ENCODE peak calls at places on chromosomes 2 and 18, in five cellular contexts. U is amniotic stem cell; S is stimulated activated CD8-positive, alpha-beta memory T cell treated with anti-CD3 and anti-CD28 coated beads, Interleukin-7, amount 100 ng/mL, for 1 hour; G is NCI-H1417; R is DMS 273 treated with DMSO at 0.1 percent for 48 hours. N is an unnamed sample.

GRCh38 chr2:88170472-88170892 is 336 bp downstream of the THNSL2 start:
- DNase-seq in U (no peak), S (no peak), G (no peak), R (no peak), N (no peak)

GRCh38 chr2:39607538-39608211 is 58.0 kb upstream of the TMEM178A start:
- DNase-seq in U (no peak), S (no peak), G (no peak), R (no peak), N (no peak)

GRCh38 chr2:1482981-1483380 is 69.7 kb downstream of the TPO start:
- DNase-seq in U (no peak), S (no peak), G (no peak), R (no peak), N (no peak)

GRCh38 chr2:66110646-66111045 is 324.3 kb upstream of the MEIS1 start:
- DNase-seq in U (no peak), S (no peak), G (no peak), R (no peak), N (no peak)

GRCh38 chr2:120419955-120420354 is 74.0 kb downstream of the INHBB start:
- DNase-seq in U (no peak), S (no peak), G (no peak), R (no peak), N (no peak)

GRCh38 chr18:51716277-51716676 is 518.8 kb upstream of the MEX3C start:
- DNase-seq in U (no peak), S (no peak), G (no peak), R (no peak), N (no peak)

GRCh38 chr2:221850076-221850475 is 278.0 kb upstream of the EPHA4 start:
- DNase-seq in U (no peak), S (no peak), G (no peak), R (no peak), N (no peak)

GRCh38 chr2:24214880-24215279 is 40.0 kb downstream of the FAM228A start:
- DNase-seq in U (no peak), S (no peak), G (no peak), R (no peak), N (no peak)

GRCh38 chr2:197423307-197423706 is 11.5 kb downstream of the SF3B1 start:
- DNase-seq in U (no peak), S (no peak), G (no peak), R (no peak), N (no peak)

GRCh38 chr2:7269244-7269643 is 352.0 kb downstream of the RNF144A start:
- DNase-seq in U (no peak), S (no peak), G (no peak), R (no peak), N (no peak)

GRCh38 chr18:71844810-71845209 is 699.3 kb downstream of the CBLN2 start:
- DNase-seq in U (no peak), S (no peak), G (no peak), R (no peak), N (no peak)

GRCh38 chr18:74241970-74242369 is 49.8 kb downstream of the CYB5A start:
- DNase-seq in U (no peak), S (no peak), G (no peak), R (no peak), N (no peak)

GRCh38 chr2:159714586-159714930 is 2.3 kb downstream of the MARCHF7 start:
- DNase-seq in U (no peak), S (no peak), G (no peak), R (no peak), N (no peak)

GRCh38 chr2:235314371-235314915 is 179.4 kb upstream of the AGAP1 start:
- DNase-seq in U (no peak), S (no peak), G (no peak), R (no peak), N (peak)